ENCODE peak calls at places on chromosome 11, in five cellular contexts. One of them, this sample, is unnamed. For H3K9me2 and H3F3A, the result is how much of the 10 kb centered on the place peaks cover.

GRCh38 chr11:122523841-122524531 is 131.5 kb upstream of the UBASH3B start:
- DNase-seq in GM23248: peak
- DNase-seq in PC-9: no peak
- DNase-seq in GM23338: peak
- DNase-seq in SK-N-SH: peak
- DNase-seq in this sample: no peak

GRCh38 chr11:123482225-123482624 is 52.2 kb downstream of the GRAMD1B start:
- DNase-seq in PC-9: no peak
- DNase-seq in GM23248: no peak
- DNase-seq in GM23338: no peak
- DNase-seq in SK-N-SH: no peak
- DNase-seq in this sample: no peak

GRCh38 chr11:83168756-83169155 is 11.8 kb downstream of the PCF11 start:
- DNase-seq in PC-9: no peak
- DNase-seq in SK-N-SH: no peak
- DNase-seq in GM23248: no peak
- DNase-seq in GM23338: no peak
- DNase-seq in this sample: no peak

GRCh38 chr11:2904153-2905052 is 18.8 kb upstream of the CDKN1C start:
- DNase-seq in PC-9: peak
- DNase-seq in GM23338: no peak
- DNase-seq in SK-N-SH: no peak
- DNase-seq in GM23248: no peak
- DNase-seq in this sample: peak

GRCh38 chr11:11022126-11022730 is 164.4 kb upstream of the ZBED5 start:
- DNase-seq in SK-N-SH: peak
- DNase-seq in GM23338: peak
- DNase-seq in GM23248: peak
- DNase-seq in PC-9: no peak
- DNase-seq in this sample: peak

GRCh38 chr11:120336641-120337132 is 474 bp downstream of the ARHGEF12 start:
- DNase-seq in GM23248: peak
- DNase-seq in PC-9: no peak
- DNase-seq in GM23338: peak
- DNase-seq in SK-N-SH: no peak
- DNase-seq in this sample: peak

GRCh38 chr11:65497141-65498041 is 1.5 kb upstream of the MALAT1 start:
- DNase-seq in SK-N-SH: peak
- DNase-seq in GM23248: peak
- DNase-seq in GM23338: peak
- DNase-seq in PC-9: peak
- DNase-seq in this sample: peak

GRCh38 chr11:108870373-108871020 is 205.6 kb downstream of the DDX10 start:
- DNase-seq in PC-9: no peak
- DNase-seq in SK-N-SH: no peak
- DNase-seq in GM23338: no peak
- DNase-seq in GM23248: peak
- DNase-seq in this sample: peak

GRCh38 chr11:61294717-61295595 is at the start of gene VWCE:
- DNase-seq in PC-9: peak
- DNase-seq in SK-N-SH: peak
- DNase-seq in GM23338: peak
- DNase-seq in GM23248: peak
- DNase-seq in this sample: peak

GRCh38 chr11:72411623-72412532 is 22.5 kb downstream of the CLPB start:
- DNase-seq in GM23248: no peak
- DNase-seq in SK-N-SH: peak
- DNase-seq in PC-9: no peak
- DNase-seq in GM23338: no peak
- DNase-seq in this sample: no peak

GRCh38 chr11:120195601-120196289 is 15.1 kb upstream of the OAF start:
- DNase-seq in SK-N-SH: no peak
- DNase-seq in GM23248: no peak
- DNase-seq in PC-9: no peak
- DNase-seq in GM23338: no peak
- DNase-seq in this sample: no peak

GRCh38 chr11:120893431-120894206 is 130.3 kb upstream of the TBCEL start:
- DNase-seq in GM23248: no peak
- DNase-seq in SK-N-SH: no peak
- DNase-seq in PC-9: no peak
- DNase-seq in GM23338: no peak
- DNase-seq in this sample: no peak

DNA sequence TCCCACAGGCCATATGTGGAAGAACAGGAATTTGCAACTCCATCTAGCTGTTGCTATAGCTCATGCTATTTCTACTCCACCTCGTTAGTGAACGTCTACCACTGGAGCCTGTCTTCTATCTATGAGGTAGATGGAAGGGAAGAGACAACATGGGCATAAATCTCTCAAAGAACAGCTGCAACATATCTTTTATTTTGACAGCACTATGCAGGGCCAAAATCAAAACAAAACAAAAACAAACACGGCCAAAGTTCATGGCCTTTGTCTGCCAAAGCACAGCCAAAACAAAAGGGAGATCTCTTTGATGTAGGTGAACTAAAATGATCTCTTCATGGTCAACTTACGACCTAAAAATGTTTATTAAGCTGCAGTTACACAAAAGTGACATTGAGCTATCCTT is 215.2 kb upstream of the MPPED2 start:
- DNase-seq in GM23338: no peak
- DNase-seq in SK-N-SH: no peak
- DNase-seq in PC-9: no peak
- DNase-seq in GM23248: no peak
- DNase-seq in this sample: no peak
- H3K9me2 ChIP-seq in GM23338: under half
- H3K9me2 ChIP-seq in SK-N-SH: under half
- H3K9me2 ChIP-seq in PC-9: under half
- H3K9me2 ChIP-seq in GM23248: under half
- H3K9me2 ChIP-seq in this sample: under half

GRCh38 chr11:15563054-15563453 is 448.3 kb downstream of the INSC start:
- DNase-seq in PC-9: no peak
- DNase-seq in GM23338: no peak
- DNase-seq in SK-N-SH: no peak
- DNase-seq in GM23248: no peak
- DNase-seq in this sample: no peak

GRCh38 chr11:15562230-15562629 is 447.5 kb downstream of the INSC start:
- DNase-seq in GM23338: no peak
- DNase-seq in GM23248: no peak
- DNase-seq in SK-N-SH: no peak
- DNase-seq in PC-9: no peak
- DNase-seq in this sample: no peak

GRCh38 chr11:15560689-15561467 is 446.2 kb downstream of the INSC start:
- DNase-seq in SK-N-SH: no peak
- DNase-seq in GM23248: no peak
- DNase-seq in PC-9: no peak
- DNase-seq in GM23338: no peak
- DNase-seq in this sample: no peak

GRCh38 chr11:15558513-15559181 is 443.9 kb downstream of the INSC start:
- DNase-seq in GM23248: no peak
- DNase-seq in GM23338: peak
- DNase-seq in SK-N-SH: no peak
- DNase-seq in PC-9: no peak
- DNase-seq in this sample: no peak

GRCh38 chr11:15557831-15558230 is 443.1 kb downstream of the INSC start:
- DNase-seq in PC-9: no peak
- DNase-seq in GM23338: no peak
- DNase-seq in GM23248: no peak
- DNase-seq in SK-N-SH: no peak
- DNase-seq in this sample: no peak
- H3F3A ChIP-seq in PC-9: under half
- H3F3A ChIP-seq in GM23338: under half
- H3F3A ChIP-seq in GM23248: under half
- H3F3A ChIP-seq in SK-N-SH: under half
- H3F3A ChIP-seq in this sample: under half

GRCh38 chr11:12642040-12642439 is 32.2 kb upstream of the TEAD1 start:
- DNase-seq in GM23248: peak
- DNase-seq in GM23338: no peak
- DNase-seq in PC-9: no peak
- DNase-seq in SK-N-SH: no peak
- DNase-seq in this sample: no peak
- H3K4me2 ChIP-seq in GM23248: no peak
- H3K4me2 ChIP-seq in GM23338: no peak
- H3K4me2 ChIP-seq in PC-9: no peak
- H3K4me2 ChIP-seq in SK-N-SH: no peak
- H3K4me2 ChIP-seq in this sample: no peak

GRCh38 chr11:6204708-6205107 is 649 bp upstream of the C11orf42 start:
- DNase-seq in GM23338: no peak
- DNase-seq in PC-9: no peak
- DNase-seq in GM23248: no peak
- DNase-seq in SK-N-SH: no peak
- DNase-seq in this sample: no peak
- H3K9me2 ChIP-seq in GM23338: under half
- H3K9me2 ChIP-seq in PC-9: under half
- H3K9me2 ChIP-seq in GM23248: under half
- H3K9me2 ChIP-seq in SK-N-SH: under half
- H3K9me2 ChIP-seq in this sample: under half

GRCh38 chr11:9573775-9574555 is 495 bp downstream of the WEE1 start:
- DNase-seq in SK-N-SH: peak
- DNase-seq in PC-9: no peak
- DNase-seq in GM23248: peak
- DNase-seq in GM23338: no peak
- DNase-seq in this sample: no peak
- H3F3A ChIP-seq in SK-N-SH: under half
- H3F3A ChIP-seq in PC-9: under half
- H3F3A ChIP-seq in GM23248: under half
- H3F3A ChIP-seq in GM23338: under half
- H3F3A ChIP-seq in this sample: under half

GRCh38 chr11:75324189-75324588 is 27.3 kb downstream of the ARRB1 start:
- DNase-seq in GM23338: no peak
- DNase-seq in GM23248: no peak
- DNase-seq in SK-N-SH: no peak
- DNase-seq in PC-9: no peak
- DNase-seq in this sample: no peak
- H3K4me2 ChIP-seq in GM23338: no peak
- H3K4me2 ChIP-seq in GM23248: no peak
- H3K4me2 ChIP-seq in SK-N-SH: no peak
- H3K4me2 ChIP-seq in PC-9: no peak
- H3K4me2 ChIP-seq in this sample: no peak

GRCh38 chr11:93887111-93887510 is 36.7 kb upstream of the VSTM5 start:
- DNase-seq in SK-N-SH: no peak
- DNase-seq in GM23338: no peak
- DNase-seq in PC-9: no peak
- DNase-seq in GM23248: no peak
- DNase-seq in this sample: no peak
- H3K9me2 ChIP-seq in SK-N-SH: under half
- H3K9me2 ChIP-seq in GM23338: under half
- H3K9me2 ChIP-seq in PC-9: under half
- H3K9me2 ChIP-seq in GM23248: under half
- H3K9me2 ChIP-seq in this sample: under half

GRCh38 chr11:114610550-114610949 is 15.0 kb upstream of the NXPE4 start:
- DNase-seq in SK-N-SH: no peak
- DNase-seq in GM23338: no peak
- DNase-seq in GM23248: no peak
- DNase-seq in PC-9: no peak
- DNase-seq in this sample: no peak
- H3F3A ChIP-seq in SK-N-SH: under half
- H3F3A ChIP-seq in GM23338: under half
- H3F3A ChIP-seq in GM23248: under half
- H3F3A ChIP-seq in PC-9: under half
- H3F3A ChIP-seq in this sample: under half

DNA sequence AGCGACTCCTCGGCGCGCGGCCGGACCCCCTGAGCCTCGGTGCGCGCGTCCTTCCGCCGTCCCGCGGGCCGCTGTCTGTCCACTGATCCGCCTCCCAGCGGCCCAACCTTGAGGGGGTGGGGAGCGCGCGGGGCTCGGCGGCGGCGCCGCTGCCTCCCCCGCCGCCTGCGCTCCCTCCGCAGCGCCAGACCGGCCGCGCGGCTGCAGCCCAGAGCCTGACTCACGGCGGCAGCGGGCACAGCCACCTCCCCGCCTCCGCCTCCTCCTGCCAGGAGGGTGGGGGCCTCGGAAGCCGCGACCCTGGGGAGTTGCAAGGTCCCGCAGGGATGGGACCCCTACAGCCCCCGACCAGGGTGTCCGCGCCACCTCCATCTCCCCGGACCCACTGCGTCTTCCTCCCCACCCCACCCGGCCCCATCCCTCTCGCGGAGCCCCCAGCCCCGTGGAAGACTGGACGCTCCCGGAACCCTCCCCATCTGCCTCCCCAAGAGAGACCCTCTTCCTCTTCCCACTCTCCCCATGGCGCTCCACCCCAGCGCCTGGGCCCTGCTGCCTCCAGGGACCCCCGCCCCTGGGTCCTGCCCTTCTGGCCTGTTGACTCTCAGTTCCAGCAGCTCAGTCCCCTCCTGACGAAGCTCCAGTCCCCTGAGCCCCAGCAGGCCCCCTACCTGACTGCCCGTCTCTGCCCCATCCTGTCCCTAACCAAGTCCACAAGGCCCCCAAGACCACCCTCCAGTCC is 1.2 kb downstream of the IFITM10 start:
- DNase-seq in SK-N-SH: peak
- DNase-seq in GM23338: peak
- DNase-seq in GM23248: peak
- DNase-seq in PC-9: no peak
- DNase-seq in this sample: no peak
- H3K4me2 ChIP-seq in SK-N-SH: peak
- H3K4me2 ChIP-seq in GM23338: peak
- H3K4me2 ChIP-seq in GM23248: peak
- H3K4me2 ChIP-seq in PC-9: no peak
- H3K4me2 ChIP-seq in this sample: no peak

DNA sequence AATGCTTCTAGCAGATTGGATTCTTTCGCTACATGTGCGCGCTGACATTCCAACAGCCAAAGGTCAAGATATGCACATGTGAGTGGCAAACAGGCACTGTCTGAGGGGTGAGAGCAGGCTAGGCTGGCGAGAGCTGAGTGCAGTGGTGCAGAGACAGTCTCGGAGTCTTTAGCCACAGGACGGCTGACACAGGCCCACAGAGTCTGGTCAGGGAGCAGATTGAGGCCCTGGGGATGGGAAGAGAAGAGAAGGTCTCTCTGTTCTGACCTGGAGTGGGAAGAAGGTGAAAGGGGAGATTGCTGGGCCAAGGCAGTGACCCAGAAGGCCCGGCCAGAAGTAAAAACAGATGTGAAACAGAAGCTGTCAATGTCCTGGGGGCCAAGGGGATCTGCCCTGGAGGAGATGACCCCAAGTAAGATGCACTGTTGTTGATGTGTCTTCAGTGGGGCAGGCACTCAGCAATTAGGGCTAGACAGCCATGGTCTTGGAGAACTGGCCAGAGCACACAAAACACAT is 197.8 kb downstream of the ETS1 start:
- DNase-seq in SK-N-SH: no peak
- DNase-seq in PC-9: no peak
- DNase-seq in GM23248: no peak
- DNase-seq in GM23338: no peak
- DNase-seq in this sample: no peak
- H3K9me2 ChIP-seq in SK-N-SH: under half
- H3K9me2 ChIP-seq in PC-9: under half
- H3K9me2 ChIP-seq in GM23248: under half
- H3K9me2 ChIP-seq in GM23338: under half
- H3K9me2 ChIP-seq in this sample: under half